ENCODE peak calls at places on chromosomes 12 and 14, in ten cellular contexts. N is tibial nerve, H is OCI-LY7, D is lung, T is RWPE2, V is esophagus squamous epithelium, B is astrocyte, X is ovary, Q is suprapubic skin, J is neural progenitor cell. E is an unnamed sample. For H3K4me1, the result is how much of the 10 kb centered on the place peaks cover.

GRCh38 chr12:84804691-84805473 is 107.7 kb downstream of the SLC6A15 start:
- DNase-seq in B (no peak), D (no peak), J (no peak), V (no peak), N (no peak), H (no peak), T (no peak), X (no peak), Q (no peak), E (no peak)

GRCh38 chr14:31320216-31320615 is 100.1 kb downstream of the HEATR5A start:
- DNase-seq in T (no peak), N (no peak), V (no peak), D (no peak), J (no peak), B (no peak), H (no peak), X (no peak), Q (no peak), E (no peak)

GRCh38 chr14:60563113-60563512 is 54.2 kb downstream of the SIX6 start:
- DNase-seq in H (no peak), N (no peak), D (no peak), J (no peak), V (no peak), B (peak), X (no peak), T (no peak), Q (no peak), E (no peak)

GRCh38 chr12:10293151-10293550 is 14.5 kb upstream of the KLRD1 start:
- DNase-seq in X (no peak), V (no peak), Q (no peak), D (no peak), H (no peak), T (no peak), B (no peak), J (no peak), N (no peak), E (no peak)

GRCh38 chr12:121603581-121603980 is 22.7 kb upstream of the ORAI1 start:
- DNase-seq in H (no peak), B (no peak), Q (no peak), D (no peak), X (no peak), V (no peak), N (no peak), J (no peak), T (no peak), E (no peak)

GRCh38 chr12:51955702-51956101 is 4.2 kb downstream of the ACVR1B start:
- DNase-seq in B (no peak), N (no peak), H (no peak), T (no peak), D (no peak), X (no peak), J (no peak), V (no peak), Q (no peak), E (no peak)

GRCh38 chr12:123085730-123086487 is 65.0 kb downstream of the PITPNM2 start:
- DNase-seq in Q (no peak), J (no peak), V (no peak), H (no peak), D (no peak), X (no peak), N (no peak), T (peak), B (peak), E (peak)

GRCh38 chr12:98883231-98883630 is 238.1 kb downstream of the APAF1 start:
- DNase-seq in V (no peak), Q (no peak), H (no peak), J (no peak), T (no peak), D (no peak), N (no peak), X (no peak), B (no peak), E (no peak)

GRCh38 chr14:24940213-24940783 is 109.6 kb downstream of the STXBP6 start:
- DNase-seq in N (no peak), V (no peak), D (no peak), H (no peak), B (no peak), T (no peak), Q (no peak), X (no peak), J (no peak), E (no peak)

GRCh38 chr12:52063986-52064649 is 5.7 kb upstream of the ATG101 start:
- DNase-seq in D (no peak), T (no peak), H (no peak), Q (peak), B (peak), N (peak), V (no peak), X (peak), J (no peak), E (peak)

GRCh38 chr14:100668352-100668751 is 58.3 kb upstream of the DLK1 start:
- DNase-seq in N (no peak), T (no peak), X (no peak), H (no peak), B (no peak), V (no peak), D (no peak), J (no peak), Q (no peak), E (no peak)

GRCh38 chr14:64726585-64726890 is 22.3 kb downstream of the PLEKHG3 start:
- DNase-seq in J (no peak), H (no peak), Q (no peak), B (peak), V (no peak), D (no peak), X (no peak), T (peak), N (no peak), E (peak)

DNA sequence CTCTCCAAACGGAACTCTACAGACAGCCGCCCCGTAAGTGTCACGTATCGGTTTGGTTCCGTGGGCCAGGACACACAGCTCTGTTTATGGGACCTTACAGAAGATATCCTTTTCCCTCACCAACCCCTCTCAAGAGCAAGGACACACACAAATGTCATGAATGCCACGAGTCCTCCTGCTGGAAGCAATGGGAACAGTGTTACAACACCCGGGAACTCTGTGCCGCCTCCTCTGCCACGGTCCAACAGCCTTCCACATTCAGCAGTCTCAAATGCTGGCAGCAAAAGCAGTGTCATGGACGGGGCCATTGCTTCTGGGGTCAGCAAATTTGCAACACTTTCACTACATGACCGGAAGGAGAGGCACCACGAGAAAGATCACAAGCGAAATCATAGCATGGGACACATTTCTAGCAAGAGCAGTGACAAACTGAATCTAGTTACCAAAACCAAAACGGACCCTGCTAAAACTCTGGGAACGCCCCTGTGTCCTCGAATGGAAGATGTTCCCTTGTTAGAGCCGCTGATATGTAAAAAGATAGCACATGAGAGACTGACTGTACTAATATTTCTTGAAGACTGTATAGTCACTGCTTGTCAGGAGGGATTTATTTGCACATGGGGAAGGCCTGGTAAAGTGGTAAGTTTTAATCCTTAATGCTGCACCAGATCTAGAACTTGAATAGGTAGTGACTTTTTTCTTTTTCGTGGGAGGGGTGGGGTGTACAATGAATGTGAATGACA is 69.7 kb downstream of the WDR20 start:
- DNase-seq in T (no peak), B (no peak), X (no peak), Q (no peak), J (peak), D (no peak), V (no peak), H (no peak), N (no peak), E (no peak)
- TF ChIP-seq CTCF in T (peak), B (peak), X (no peak), Q (peak), J (peak), D (no peak), V (peak), H (no peak), N (peak), E (no peak)

GRCh38 chr12:836952-837351 is 84.6 kb downstream of the WNK1 start:
- DNase-seq in N (no peak), Q (no peak), V (no peak), B (no peak), X (no peak), D (no peak), J (no peak), T (no peak), H (no peak), E (no peak)
- H3K4me3 ChIP-seq in N (no peak), Q (no peak), V (no peak), B (no peak), X (no peak), D (no peak), J (no peak), T (no peak), H (no peak), E (no peak)

DNA sequence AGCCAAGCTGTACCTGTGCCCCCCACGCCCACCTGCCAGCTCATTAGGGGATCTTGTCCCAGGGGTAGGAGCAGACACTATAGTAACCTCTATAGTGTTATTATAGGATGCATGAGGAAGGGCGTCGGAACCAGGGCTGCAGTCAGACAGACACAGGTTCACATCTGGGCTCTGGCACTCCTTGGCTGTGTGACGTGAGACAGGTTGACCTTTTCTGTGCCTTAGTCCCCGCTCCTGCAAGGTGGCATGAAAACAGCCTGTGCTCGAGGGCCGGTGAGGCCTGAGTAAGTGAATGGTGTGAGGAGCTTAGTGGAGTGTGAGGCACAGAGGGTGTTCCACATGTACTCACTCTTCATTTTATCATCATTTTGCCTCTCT is 19.0 kb downstream of the ASB2 start:
- DNase-seq in J (no peak), H (peak), X (no peak), T (no peak), B (no peak), D (no peak), Q (no peak), V (no peak), N (no peak), E (no peak)
- H3K4me1 ChIP-seq in J (under half), H (half or more), X (under half), T (under half), B (under half), D (under half), Q (under half), V (half or more), N (under half), E (under half)

GRCh38 chr12:110005319-110005973 is 6.2 kb downstream of the ANKRD13A start:
- DNase-seq in B (no peak), Q (no peak), X (no peak), V (no peak), D (no peak), H (peak), J (no peak), N (no peak), T (no peak), E (no peak)
- TF ChIP-seq CTCF in B (no peak), Q (no peak), X (no peak), V (no peak), D (no peak), H (no peak), J (no peak), N (no peak), T (no peak), E (no peak)

DNA sequence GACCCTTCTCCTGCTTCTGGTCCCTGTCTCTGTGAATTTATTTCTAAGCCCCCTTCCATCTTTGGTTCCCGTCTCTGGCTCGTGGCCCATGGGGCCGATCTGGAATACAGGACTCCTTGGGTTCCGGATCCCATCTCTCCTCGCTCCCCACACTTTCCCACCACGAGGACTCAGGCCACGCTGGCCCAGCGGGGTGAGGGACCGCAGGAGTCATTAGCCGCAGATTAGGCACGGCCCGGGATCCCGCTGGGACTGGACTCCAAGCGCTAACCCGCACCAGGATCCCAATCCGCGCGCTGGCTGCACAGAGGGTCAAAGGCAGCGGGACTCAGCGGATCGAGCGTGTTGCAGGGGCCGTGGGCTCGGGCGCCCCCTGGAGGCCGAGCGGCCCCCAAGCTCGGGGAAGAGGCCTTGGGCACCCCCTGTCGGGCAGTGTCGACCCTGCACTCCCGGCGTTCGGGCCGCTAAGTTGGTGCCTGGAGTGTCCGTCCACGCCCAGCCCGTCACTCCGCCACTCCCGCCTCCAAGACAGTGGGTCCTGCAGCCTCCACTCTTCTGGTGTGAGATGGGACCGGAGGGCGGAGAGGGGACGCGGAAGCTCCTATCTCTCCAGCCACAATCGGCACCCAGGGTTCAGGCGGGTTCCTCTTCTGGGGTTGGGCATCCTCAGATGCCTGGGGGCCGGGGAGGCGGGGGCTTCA is 9.5 kb downstream of the SHMT2 start:
- DNase-seq in J (peak), T (peak), D (peak), V (no peak), Q (peak), X (peak), B (peak), N (peak), H (peak), E (peak)
- H3K4me3 ChIP-seq in J (peak), T (peak), D (no peak), V (peak), Q (peak), X (peak), B (peak), N (peak), H (peak), E (peak)

GRCh38 chr14:99231181-99231849 is 40.7 kb downstream of the BCL11B start:
- DNase-seq in N (no peak), D (no peak), T (peak), V (no peak), H (no peak), B (no peak), J (peak), X (no peak), Q (no peak), E (no peak)

GRCh38 chr14:99230271-99231141 is 41.5 kb downstream of the BCL11B start:
- DNase-seq in N (no peak), Q (no peak), H (no peak), V (no peak), T (peak), B (no peak), X (no peak), D (no peak), J (peak), E (peak)

GRCh38 chr14:99233222-99234035 is 38.6 kb downstream of the BCL11B start:
- DNase-seq in X (no peak), T (peak), Q (no peak), V (no peak), N (no peak), B (no peak), D (no peak), H (no peak), J (no peak), E (no peak)

GRCh38 chr14:99232406-99233214 is 39.4 kb downstream of the BCL11B start:
- DNase-seq in X (no peak), H (no peak), V (no peak), Q (no peak), T (peak), B (no peak), D (no peak), J (no peak), N (no peak), E (no peak)

DNA sequence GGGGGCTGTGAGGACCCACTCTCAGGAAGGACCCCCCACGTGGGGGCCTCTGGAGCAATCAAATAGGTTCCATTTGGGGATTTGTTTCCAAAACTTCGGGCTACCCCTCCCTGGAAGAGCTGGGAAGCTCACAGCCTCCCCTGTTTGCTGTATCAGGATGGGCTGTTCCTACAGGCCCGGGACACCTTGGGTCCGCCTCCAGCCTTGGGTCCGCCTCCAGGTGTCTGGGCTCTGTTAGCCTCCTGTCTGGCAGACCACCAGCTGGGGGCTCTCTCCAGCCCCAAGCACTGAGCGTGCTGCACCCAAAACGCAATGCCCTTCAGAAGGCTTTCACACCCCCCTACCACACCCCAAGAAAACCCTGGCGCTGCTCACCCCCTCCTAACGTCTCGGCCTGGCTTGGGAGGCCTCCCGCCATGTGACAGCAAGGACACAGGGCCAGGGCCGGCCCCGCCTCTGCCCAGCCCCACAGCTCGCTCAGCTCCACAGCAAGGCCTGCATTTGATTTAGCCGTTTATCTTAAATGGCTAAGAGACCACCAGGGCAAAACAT is 40.1 kb downstream of the BCL11B start:
- DNase-seq in X (peak), T (peak), H (no peak), Q (no peak), N (no peak), J (peak), B (peak), V (no peak), D (no peak), E (no peak)
- H3K4me1 ChIP-seq in X (under half), T (under half), H (under half), Q (half or more), N (under half), J (under half), B (under half), V (half or more), D (under half), E (under half)

E was measured in body of pancreas.